ENCODE peak calls at places on chromosomes 3 and 15, in ten cellular contexts. W is heart right ventricle; N is cardiac fibroblast; B is psoas muscle; Z is HL-60; E is left lung; J is fibroblast of lung; L is CD8-positive, alpha-beta T cell; D is pancreas; T is NB4. P is an unnamed sample.
A peak's percentile ranks its signal among the peaks of the same experiment; 100 is the strongest.

GRCh38 chr15:90259524-90259923 is 5.9 kb upstream of the NGRN start:
- DNase-seq in L (no peak), D (no peak), E (no peak), T (no peak), N (no peak), W (no peak), Z (no peak), B (no peak), J (no peak), P (no peak)

GRCh38 chr3:170862618-170863374 is 7.2 kb downstream of the RPL22L1 start:
- DNase-seq in Z (no peak), E (no peak), N (peak; percentile 39), T (no peak), D (no peak), L (no peak), W (no peak), J (peak; percentile 42), B (no peak), P (no peak)

GRCh38 chr3:47611577-47611976 is 32.9 kb upstream of the CSPG5 start:
- DNase-seq in L (no peak), T (no peak), D (no peak), Z (no peak), E (no peak), J (no peak), W (no peak), N (no peak), B (no peak), P (no peak)

GRCh38 chr15:70033529-70034140 is 64.1 kb downstream of the TLE3 start:
- DNase-seq in L (no peak), D (no peak), N (peak; percentile 67), B (no peak), Z (no peak), E (no peak), W (no peak), T (no peak), J (peak; percentile 77), P (no peak)

GRCh38 chr15:62572797-62573196 is 407.7 kb upstream of the C2CD4B start:
- DNase-seq in B (no peak), L (no peak), Z (no peak), N (no peak), E (no peak), D (no peak), T (no peak), J (no peak), W (no peak), P (no peak)

GRCh38 chr3:63862804-63863149 is 828 bp downstream of the THOC7 start:
- DNase-seq in J (no peak), Z (no peak), E (no peak), L (no peak), D (no peak), B (no peak), W (no peak), T (peak; percentile 14), N (no peak), P (no peak)

GRCh38 chr3:105904683-105905320 is 36.0 kb upstream of the CBLB start:
- DNase-seq in N (peak; percentile 37), W (no peak), D (no peak), E (no peak), B (no peak), L (no peak), T (no peak), J (peak; percentile 43), Z (no peak), P (no peak)

GRCh38 chr15:65326109-65326508 is 21.6 kb downstream of the RNU5B-1 start:
- DNase-seq in T (no peak), N (peak; percentile 42), E (no peak), W (peak; percentile 36), D (no peak), Z (no peak), L (no peak), B (no peak), J (peak; percentile 14), P (no peak)

GRCh38 chr3:22922317-22922716 is 280.8 kb upstream of the UBE2E2 start:
- DNase-seq in Z (no peak), J (no peak), T (peak; percentile 6), N (peak; percentile 22), E (no peak), B (no peak), W (no peak), L (no peak), D (no peak), P (no peak)

GRCh38 chr3:153927107-153927506 is 194.1 kb upstream of the ARHGEF26 start:
- DNase-seq in W (no peak), B (no peak), J (peak; percentile 82), D (no peak), E (no peak), L (no peak), T (peak; percentile 15), N (peak; percentile 85), Z (no peak), P (peak; percentile 48)

DNA sequence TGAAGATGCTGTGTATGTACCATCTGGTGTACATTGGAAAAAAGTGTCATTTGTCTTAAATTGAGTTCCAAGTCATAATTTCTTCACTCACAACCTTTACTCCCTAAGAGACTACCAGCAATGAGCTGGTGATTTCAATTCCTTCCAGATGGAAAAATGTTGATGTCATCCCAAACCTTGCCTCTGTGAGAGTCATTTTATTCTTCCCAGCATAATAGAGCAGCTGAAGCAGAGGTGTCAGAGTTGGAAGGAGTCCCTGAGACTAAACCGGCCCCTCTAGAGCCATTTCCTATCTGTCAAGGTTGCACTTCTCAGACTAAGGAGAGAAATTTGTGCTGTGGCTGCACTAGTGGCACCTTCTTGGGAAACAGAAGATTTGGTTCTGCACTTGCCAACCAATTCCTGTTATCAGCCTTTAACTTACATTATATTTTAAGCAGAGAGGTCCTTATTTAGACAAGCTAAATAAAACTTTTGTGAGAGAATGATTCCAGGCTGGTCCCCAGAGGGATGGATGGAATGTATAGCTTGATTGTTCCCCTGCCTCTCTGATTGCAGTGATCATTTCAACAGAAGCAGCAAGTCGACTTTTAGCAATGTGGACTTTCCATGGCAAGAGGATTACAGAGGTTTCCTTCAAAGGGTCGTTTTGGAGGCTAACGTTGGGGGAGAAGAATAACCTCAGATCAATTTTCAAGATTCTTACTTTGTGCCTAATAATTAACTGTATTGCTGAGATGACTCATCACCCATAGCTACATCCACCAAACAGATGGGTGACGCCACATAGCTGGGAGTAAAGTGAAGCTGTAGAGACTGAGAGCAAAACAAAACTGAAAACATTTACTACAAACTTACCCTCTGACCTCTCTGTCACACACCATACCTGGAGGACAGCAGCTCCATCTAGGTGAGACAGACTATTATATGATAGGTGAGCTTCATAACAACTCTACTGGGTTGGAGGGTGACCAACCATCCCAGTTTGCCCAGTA is 79.7 kb downstream of the GTPBP8 start:
- DNase-seq in W (no peak), L (no peak), T (no peak), D (no peak), B (no peak), N (peak; percentile 26), Z (no peak), E (no peak), J (peak; percentile 59), P (no peak)
- TF ChIP-seq CTCF in W (no peak), L (no peak), T (no peak), D (no peak), B (no peak), N (no peak), Z (no peak), E (no peak), J (no peak), P (no peak)

GRCh38 chr3:108301695-108302404 is 5.5 kb downstream of the HHLA2 start:
- DNase-seq in Z (no peak), J (peak; percentile 14), N (no peak), B (no peak), L (no peak), E (no peak), D (no peak), T (peak; percentile 53), W (no peak), P (no peak)
- H3K4me3 ChIP-seq in Z (no peak overlapping the region), J (no peak overlapping the region), N (no peak overlapping the region), B (no peak overlapping the region), L (no peak overlapping the region), E (no peak overlapping the region), D (no peak overlapping the region), T (no peak overlapping the region), W (no peak overlapping the region), P (no peak overlapping the region)

GRCh38 chr3:159059395-159059794 is 257.5 kb downstream of the MFSD1 start:
- DNase-seq in Z (no peak), L (no peak), D (no peak), J (no peak), N (no peak), T (no peak), W (no peak), E (no peak), B (no peak), P (no peak)
- TF ChIP-seq CTCF in Z (no peak), L (no peak), D (no peak), J (no peak), N (no peak), T (no peak), W (no peak), E (no peak), B (no peak), P (no peak)

GRCh38 chr3:11638669-11639402 is 4.9 kb downstream of the VGLL4 start:
- DNase-seq in Z (no peak), T (no peak), L (no peak), N (no peak), J (no peak), D (no peak), E (no peak), W (no peak), B (no peak), P (no peak)

GRCh38 chr3:11641316-11641682 is 2.4 kb downstream of the VGLL4 start:
- DNase-seq in J (no peak), B (no peak), E (no peak), T (no peak), Z (no peak), W (no peak), N (peak; percentile 50), L (no peak), D (no peak), P (no peak)

GRCh38 chr3:11641683-11642407 is 1.9 kb downstream of the VGLL4 start:
- DNase-seq in T (peak; percentile 56), D (no peak), Z (no peak), E (no peak), N (peak; percentile 76), J (peak; percentile 69), L (no peak), W (no peak), B (no peak), P (peak; percentile 29)

GRCh38 chr3:11637901-11638668 is 5.6 kb downstream of the VGLL4 start:
- DNase-seq in W (no peak), N (peak; percentile 70), E (no peak), Z (no peak), T (no peak), L (no peak), D (no peak), B (no peak), J (no peak), P (no peak)

DNA sequence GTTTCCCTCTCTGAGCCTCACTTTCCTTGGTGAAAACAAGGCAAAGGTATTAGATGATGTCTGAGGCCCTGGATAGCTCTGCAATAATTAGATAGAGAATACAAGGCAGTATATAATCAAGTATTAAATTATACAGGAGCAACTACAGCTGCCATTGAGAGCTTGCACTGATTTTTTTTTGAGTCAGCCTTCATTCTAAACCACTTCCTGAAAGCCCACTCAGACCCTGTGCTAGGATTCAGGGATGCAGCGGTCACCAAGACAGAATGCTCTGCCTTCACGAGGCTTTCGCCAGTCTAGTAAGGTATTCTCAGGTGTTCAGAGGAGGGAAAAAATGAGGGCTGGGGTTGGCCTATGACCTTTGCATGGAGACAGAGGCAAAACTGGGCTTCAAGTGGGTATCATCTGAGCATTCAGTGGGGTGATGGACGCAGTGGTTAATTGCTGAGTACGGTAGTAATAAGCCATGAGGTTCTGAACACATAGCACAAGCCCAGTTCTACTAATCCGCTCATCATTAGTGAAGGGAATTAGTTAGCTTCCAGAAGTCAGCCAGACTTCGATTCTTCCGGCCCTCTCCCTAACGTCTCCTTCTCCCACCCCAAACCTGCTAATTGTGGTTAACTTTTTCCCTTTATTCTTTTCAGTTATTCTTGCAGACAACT is 3.6 kb downstream of the VGLL4 start:
- DNase-seq in E (no peak), L (no peak), N (no peak), Z (no peak), J (no peak), T (no peak), D (no peak), B (no peak), W (no peak), P (no peak)
- H3K4me3 ChIP-seq in E (no peak overlapping the region), L (no peak overlapping the region), N (no peak overlapping the region), Z (no peak overlapping the region), J (no peak overlapping the region), T (peak overlapping the region; percentile 95), D (no peak overlapping the region), B (peak overlapping the region; percentile 76), W (no peak overlapping the region), P (peak overlapping the region; percentile 92)

P was measured in astrocyte of the cerebellum.